ENCODE peak calls at places on chromosomes 5 and 9, in nine cellular contexts. U, S, L, T, R, Z, A, O and Y are unnamed samples.

GRCh38 chr5:6525910-6526309 is 77.3 kb downstream of the UBE2QL1 start:
- DNase-seq in U (no peak), S (no peak), L (no peak), T (no peak), R (peak; percentile 9), Z (no peak), A (no peak), O (no peak), Y (no peak)

GRCh38 chr9:2085719-2086515 is 70.8 kb downstream of the SMARCA2 start:
- DNase-seq in U (no peak), S (no peak), L (no peak), T (no peak), R (peak; percentile 91), Z (no peak), A (no peak), O (peak; percentile 36), Y (no peak)

GRCh38 chr9:114080773-114081440 is 2.8 kb upstream of the AMBP start:
- DNase-seq in U (no peak), S (no peak), L (no peak), T (no peak), R (no peak), Z (no peak), A (peak; percentile 84), O (no peak), Y (no peak)

GRCh38 chr5:125151150-125151932 is 404.9 kb upstream of the ZNF608 start:
- DNase-seq in U (no peak), S (no peak), L (no peak), T (no peak), R (no peak), Z (no peak), A (no peak), O (no peak), Y (no peak)

GRCh38 chr5:86757824-86758223 is 140.1 kb downstream of the COX7C start:
- DNase-seq in U (no peak), S (no peak), L (no peak), T (no peak), R (no peak), Z (no peak), A (no peak), O (no peak), Y (peak; percentile 14)

GRCh38 chr5:167755420-167755819 is 536.0 kb upstream of the WWC1 start:
- DNase-seq in U (no peak), S (no peak), L (no peak), T (no peak), R (peak; percentile 48), Z (no peak), A (no peak), O (no peak), Y (no peak)

GRCh38 chr5:138338411-138339085 is 482 bp downstream of the FAM53C start:
- DNase-seq in U (no peak), S (no peak), L (no peak), T (no peak), R (no peak), Z (no peak), A (no peak), O (no peak), Y (no peak)

GRCh38 chr9:92607088-92607487 is 62.8 kb downstream of the IPPK start:
- DNase-seq in U (no peak), S (no peak), L (no peak), T (peak; percentile 49), R (peak; percentile 70), Z (no peak), A (no peak), O (peak; percentile 48), Y (no peak)

GRCh38 chr9:77933976-77934375 is 97.6 kb downstream of the GNAQ start:
- DNase-seq in U (no peak), S (no peak), L (no peak), T (no peak), R (no peak), Z (no peak), A (no peak), O (no peak), Y (no peak)

GRCh38 chr5:16390825-16391224 is 74.8 kb downstream of the ZNF622 start:
- DNase-seq in U (no peak), S (no peak), L (no peak), T (no peak), R (no peak), Z (no peak), A (no peak), O (no peak), Y (no peak)

DNA sequence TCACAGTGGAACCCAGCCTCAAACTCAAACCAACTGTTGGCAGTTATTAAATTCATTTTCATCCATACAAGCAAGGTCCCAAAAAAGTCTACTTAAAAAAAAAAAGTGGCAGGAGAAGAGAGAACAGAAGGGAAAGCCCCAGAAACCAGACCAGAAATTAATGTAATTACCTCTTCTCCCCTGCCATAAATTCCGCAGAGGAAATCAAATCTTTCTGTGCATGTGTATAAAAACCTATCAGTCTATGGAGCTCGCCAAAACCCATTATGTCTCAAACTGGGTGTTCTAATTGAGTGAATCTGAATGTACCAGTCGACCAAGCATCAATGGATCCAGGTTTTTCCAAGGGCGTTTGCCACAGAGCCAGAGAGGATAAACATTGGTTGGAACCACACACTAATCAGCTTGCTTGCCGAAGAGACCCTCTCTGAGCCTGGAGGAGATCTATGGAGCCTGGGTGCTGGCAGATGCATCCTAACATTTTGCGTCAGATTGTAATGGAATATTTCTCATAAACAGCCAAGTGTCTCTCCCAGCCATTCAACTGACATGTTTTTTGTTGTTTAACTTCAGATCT is 7.9 kb upstream of the HAND1 start:
- DNase-seq in U (no peak), S (no peak), L (peak; percentile 18), T (no peak), R (no peak), Z (no peak), A (no peak), O (no peak), Y (no peak)
- H3K4me3 ChIP-seq in U (no peak overlapping the region), S (no peak overlapping the region), L (no peak overlapping the region), T (no peak overlapping the region), R (no peak overlapping the region), Z (no peak overlapping the region), A (no peak overlapping the region), O (no peak overlapping the region), Y (no peak overlapping the region)

DNA sequence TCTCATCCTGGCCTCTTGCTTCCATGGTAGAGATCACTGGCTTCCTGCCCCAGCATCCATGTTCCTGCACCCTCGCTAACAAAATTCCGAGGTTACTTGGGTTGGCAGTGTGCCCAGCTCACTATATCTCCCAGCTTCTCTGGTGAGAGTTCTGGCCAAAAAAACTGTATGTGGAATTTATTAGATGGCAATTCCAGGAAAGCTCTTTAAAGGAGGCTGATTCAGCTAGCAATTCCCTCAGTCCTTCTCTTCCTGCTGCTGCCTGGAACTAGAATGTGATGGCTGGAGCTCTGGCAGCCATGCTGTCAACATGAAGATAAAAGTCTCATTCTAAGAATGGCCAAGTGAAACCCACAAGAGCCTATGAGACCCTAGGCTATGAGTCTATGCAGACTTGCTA is 88.8 kb downstream of the SECISBP2 start:
- DNase-seq in U (no peak), S (no peak), L (no peak), T (no peak), R (no peak), Z (no peak), A (no peak), O (no peak), Y (no peak)
- H3K4me3 ChIP-seq in U (no peak overlapping the region), S (no peak overlapping the region), L (no peak overlapping the region), T (no peak overlapping the region), R (no peak overlapping the region), Z (no peak overlapping the region), A (no peak overlapping the region), O (no peak overlapping the region), Y (no peak overlapping the region)

GRCh38 chr9:12812710-12813109 is 37.9 kb downstream of the LURAP1L start:
- DNase-seq in U (no peak), S (no peak), L (no peak), T (no peak), R (no peak), Z (no peak), A (no peak), O (no peak), Y (no peak)
- H3K4me3 ChIP-seq in U (no peak overlapping the region), S (no peak overlapping the region), L (no peak overlapping the region), T (no peak overlapping the region), R (no peak overlapping the region), Z (no peak overlapping the region), A (no peak overlapping the region), O (no peak overlapping the region), Y (no peak overlapping the region)

GRCh38 chr9:21964925-21965385 is 29.2 kb downstream of the CDKN2A start:
- DNase-seq in U (no peak), S (peak; percentile 78), L (no peak), T (no peak), R (peak; percentile 45), Z (no peak), A (peak; percentile 57), O (no peak), Y (no peak)
- H3K4me3 ChIP-seq in U (peak overlapping the region; percentile 55), S (no peak overlapping the region), L (peak overlapping the region; percentile 34), T (no peak overlapping the region), R (peak overlapping the region; percentile 52), Z (no peak overlapping the region), A (peak overlapping the region; percentile 21), O (no peak overlapping the region), Y (no peak overlapping the region)